ENCODE peak calls at places on chromosomes 7 and 10, in ten cellular contexts. L is Peyer's patch; Y is IMR-90; O is cardiac muscle cell; X is colonic mucosa; Z is keratinocyte; M is heart right ventricle; S is mammary epithelial cell; G is CD4-positive, alpha-beta memory T cell; H is ovary. D is an unnamed sample. For H3K36me3 and H3K4me1, the result is how much of the 10 kb centered on the place peaks cover.

GRCh38 chr7:156220078-156220605 is 407.9 kb upstream of the SHH start:
- DNase-seq in L (no peak), Y (no peak), O (no peak), X (no peak), Z (no peak), M (no peak), S (no peak), G (no peak), H (no peak), D (no peak)

GRCh38 chr10:123536176-123536845 is 129.8 kb upstream of the GPR26 start:
- DNase-seq in L (peak), Y (no peak), O (no peak), X (no peak), Z (no peak), M (no peak), S (no peak), G (no peak), H (no peak), D (no peak)

GRCh38 chr7:3911685-3912084 is 610.6 kb downstream of the SDK1 start:
- DNase-seq in L (no peak), Y (peak), O (no peak), X (no peak), Z (peak), M (no peak), S (peak), G (no peak), H (no peak), D (no peak)

GRCh38 chr7:143005632-143006260 is 21.2 kb downstream of the OR9A2 start:
- DNase-seq in L (no peak), Y (no peak), O (no peak), X (no peak), Z (no peak), M (no peak), S (no peak), G (no peak), H (no peak), D (no peak)

GRCh38 chr10:21532694-21533576 is 1.1 kb upstream of the MLLT10 start:
- DNase-seq in L (no peak), Y (no peak), O (no peak), X (no peak), Z (no peak), M (no peak), S (no peak), G (no peak), H (no peak), D (no peak)

GRCh38 chr10:24561453-24561852 is 162.2 kb downstream of the ARHGAP21 start:
- DNase-seq in L (no peak), Y (peak), O (no peak), X (no peak), Z (no peak), M (no peak), S (peak), G (no peak), H (no peak), D (no peak)

GRCh38 chr10:77661100-77661499 is 23.5 kb upstream of the KCNMA1 start:
- DNase-seq in L (no peak), Y (no peak), O (no peak), X (no peak), Z (no peak), M (no peak), S (no peak), G (no peak), H (no peak), D (no peak)

GRCh38 chr7:16918288-16918895 is 36.6 kb upstream of the AGR3 start:
- DNase-seq in L (no peak), Y (peak), O (peak), X (peak), Z (no peak), M (no peak), S (peak), G (peak), H (no peak), D (no peak)

GRCh38 chr7:34727464-34727995 is 69.5 kb downstream of the NPSR1 start:
- DNase-seq in L (no peak), Y (no peak), O (no peak), X (no peak), Z (no peak), M (no peak), S (no peak), G (no peak), H (no peak), D (no peak)

GRCh38 chr10:78365711-78366110 is 332.0 kb downstream of the RPS24 start:
- DNase-seq in L (no peak), Y (peak), O (peak), X (no peak), Z (no peak), M (no peak), S (no peak), G (no peak), H (no peak), D (no peak)

GRCh38 chr10:104303594-104304178 is 34.6 kb downstream of the ITPRIP start:
- DNase-seq in L (no peak), Y (no peak), O (no peak), X (no peak), Z (no peak), M (no peak), S (no peak), G (peak), H (no peak), D (no peak)

GRCh38 chr10:71845410-71846406 is 5.3 kb downstream of the PSAP start:
- DNase-seq in L (no peak), Y (peak), O (peak), X (no peak), Z (no peak), M (no peak), S (no peak), G (no peak), H (no peak), D (no peak)

GRCh38 chr7:108226723-108227359 is 96.7 kb upstream of the LAMB4 start:
- DNase-seq in L (no peak), Y (no peak), O (no peak), X (no peak), Z (no peak), M (no peak), S (no peak), G (no peak), H (no peak), D (no peak)

GRCh38 chr10:126935263-126935946 is 30.2 kb downstream of the DOCK1 start:
- DNase-seq in L (no peak), Y (peak), O (peak), X (no peak), Z (no peak), M (no peak), S (peak), G (no peak), H (no peak), D (no peak)

GRCh38 chr7:116505823-116506222 is 6.3 kb downstream of the CAV2 start:
- DNase-seq in L (no peak), Y (no peak), O (no peak), X (no peak), Z (no peak), M (no peak), S (no peak), G (no peak), H (no peak), D (no peak)

GRCh38 chr10:11017575-11018425 is at the start of gene CELF2:
- DNase-seq in L (peak), Y (no peak), O (peak), X (peak), Z (no peak), M (peak), S (no peak), G (peak), H (peak), D (peak)

GRCh38 chr10:113866551-113867394 is 12.3 kb downstream of the NHLRC2 start:
- DNase-seq in L (no peak), Y (no peak), O (no peak), X (no peak), Z (no peak), M (no peak), S (no peak), G (no peak), H (no peak), D (no peak)

GRCh38 chr10:71968553-71969474 is 4.6 kb downstream of the CHST3 start:
- DNase-seq in L (no peak), Y (peak), O (peak), X (no peak), Z (no peak), M (no peak), S (no peak), G (no peak), H (peak), D (no peak)

GRCh38 chr7:6432786-6433185 is 15.0 kb downstream of the DAGLB start:
- DNase-seq in L (no peak), Y (no peak), O (no peak), X (no peak), Z (no peak), M (no peak), S (no peak), G (no peak), H (no peak), D (no peak)

GRCh38 chr10:27297848-27298524 is 57.4 kb upstream of the ACBD5 start:
- DNase-seq in L (no peak), Y (no peak), O (no peak), X (no peak), Z (no peak), M (no peak), S (peak), G (no peak), H (no peak), D (no peak)

GRCh38 chr10:82378146-82378545 is 503.2 kb downstream of the NRG3 start:
- DNase-seq in L (no peak), Y (peak), O (peak), X (no peak), Z (no peak), M (peak), S (peak), G (no peak), H (no peak), D (peak)

DNA sequence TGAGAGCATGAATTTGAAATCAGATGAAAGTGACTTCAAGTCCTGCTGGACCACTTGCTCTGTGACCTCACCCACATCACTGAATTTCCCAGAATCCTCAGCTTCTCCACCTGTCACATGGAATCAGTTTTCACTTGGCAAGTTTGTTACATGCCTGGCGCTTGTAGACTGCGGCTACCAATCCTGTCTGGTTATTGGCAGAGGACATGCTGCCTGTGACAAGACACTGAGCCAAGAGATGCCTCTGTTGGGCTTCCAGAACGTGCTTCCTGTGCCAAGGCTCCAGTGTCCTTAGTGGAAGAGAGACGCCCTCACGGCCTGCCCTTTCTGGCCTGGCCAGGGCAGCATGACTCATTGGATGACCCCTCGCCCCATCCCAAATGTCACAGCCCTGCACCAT is 4.4 kb upstream of the MYL10 start:
- DNase-seq in L (no peak), Y (no peak), O (no peak), X (no peak), Z (no peak), M (no peak), S (no peak), G (no peak), H (no peak), D (no peak)
- H3K36me3 ChIP-seq in L (under half), Y (under half), O (under half), X (under half), Z (under half), M (under half), S (under half), G (under half), H (under half), D (under half)

GRCh38 chr7:1103009-1103788 is 15.3 kb downstream of the GPER1 start:
- DNase-seq in L (peak), Y (no peak), O (no peak), X (no peak), Z (no peak), M (peak), S (no peak), G (no peak), H (no peak), D (no peak)
- H3K27ac ChIP-seq in L (no peak), Y (no peak), O (no peak), X (no peak), Z (no peak), M (no peak), S (no peak), G (no peak), H (no peak), D (no peak)

GRCh38 chr10:128095753-128096469 is 30.3 kb downstream of the MKI67 start:
- DNase-seq in L (peak), Y (no peak), O (no peak), X (no peak), Z (no peak), M (no peak), S (no peak), G (no peak), H (no peak), D (no peak)

GRCh38 chr10:128098631-128099030 is 27.6 kb downstream of the MKI67 start:
- DNase-seq in L (no peak), Y (no peak), O (no peak), X (no peak), Z (no peak), M (no peak), S (no peak), G (no peak), H (no peak), D (no peak)

GRCh38 chr10:128095023-128095752 is 31.0 kb downstream of the MKI67 start:
- DNase-seq in L (peak), Y (no peak), O (no peak), X (no peak), Z (no peak), M (no peak), S (no peak), G (peak), H (no peak), D (no peak)

GRCh38 chr10:128097783-128098182 is 28.4 kb downstream of the MKI67 start:
- DNase-seq in L (no peak), Y (no peak), O (peak), X (no peak), Z (no peak), M (no peak), S (no peak), G (no peak), H (no peak), D (no peak)

GRCh38 chr10:128096486-128097199 is 29.6 kb downstream of the MKI67 start:
- DNase-seq in L (no peak), Y (no peak), O (no peak), X (no peak), Z (no peak), M (no peak), S (no peak), G (no peak), H (no peak), D (no peak)
- H3K4me1 ChIP-seq in L (under half), Y (under half), O (under half), X (under half), Z (under half), M (under half), S (under half), G (under half), H (under half), D (under half)

GRCh38 chr10:124997246-124997790 is 55.4 kb downstream of the ZRANB1 start:
- DNase-seq in L (no peak), Y (no peak), O (no peak), X (no peak), Z (no peak), M (no peak), S (no peak), G (no peak), H (no peak), D (no peak)

GRCh38 chr10:124996854-124997215 is 54.9 kb downstream of the ZRANB1 start:
- DNase-seq in L (no peak), Y (no peak), O (no peak), X (no peak), Z (no peak), M (no peak), S (no peak), G (no peak), H (no peak), D (peak)

GRCh38 chr10:124998624-124999291 is 56.8 kb downstream of the ZRANB1 start:
- DNase-seq in L (no peak), Y (no peak), O (no peak), X (peak), Z (no peak), M (no peak), S (no peak), G (no peak), H (peak), D (no peak)

GRCh38 chr10:124999433-125000365 is 57.8 kb downstream of the ZRANB1 start:
- DNase-seq in L (peak), Y (peak), O (peak), X (peak), Z (no peak), M (no peak), S (no peak), G (no peak), H (peak), D (no peak)

DNA sequence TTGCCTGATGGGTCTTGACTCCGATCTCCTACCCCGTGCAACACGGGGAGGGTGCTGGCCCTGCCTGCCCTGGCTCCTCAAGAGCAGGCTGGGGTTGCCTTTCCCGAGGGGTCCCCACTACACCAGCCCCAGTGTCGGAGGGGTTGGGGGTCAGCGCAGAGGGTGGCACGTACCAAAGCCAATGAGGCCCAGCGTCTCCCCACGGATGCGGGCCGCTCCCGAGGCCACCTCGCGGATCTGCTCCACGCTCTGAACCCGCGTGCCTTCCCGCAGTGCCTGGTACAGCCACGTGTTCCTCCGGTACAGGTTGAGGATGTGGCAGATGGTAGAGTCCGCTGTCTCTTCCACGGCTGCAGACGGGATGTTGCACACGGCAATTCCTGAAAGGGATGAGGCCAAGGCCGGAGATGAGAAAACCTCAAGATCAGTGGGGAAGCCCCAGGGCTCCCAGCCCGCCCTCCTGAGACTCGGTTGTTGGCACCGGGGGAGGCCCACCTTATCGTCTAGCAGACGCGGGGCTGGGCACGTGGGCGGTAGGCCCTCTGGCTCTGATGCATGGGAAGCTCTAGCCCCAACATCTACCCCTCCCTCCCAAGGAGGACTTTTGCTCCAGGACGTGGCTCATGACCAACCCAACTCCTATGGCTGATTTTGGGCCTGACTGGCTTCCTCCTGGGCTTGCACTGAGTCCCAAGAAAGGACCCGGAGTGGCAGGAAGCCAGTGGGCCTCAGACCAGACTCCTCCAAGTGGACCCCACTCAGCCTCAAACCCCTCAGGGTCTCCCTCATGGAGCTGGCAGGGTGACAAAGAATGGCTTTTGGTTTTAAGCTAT is 56.1 kb downstream of the ZRANB1 start:
- DNase-seq in L (no peak), Y (no peak), O (no peak), X (peak), Z (no peak), M (no peak), S (no peak), G (no peak), H (peak), D (no peak)
- H3K36me3 ChIP-seq in L (under half), Y (half or more), O (under half), X (under half), Z (half or more), M (under half), S (under half), G (under half), H (under half), D (under half)

GRCh38 chr10:62805139-62806092 is 896 bp downstream of the ADO start:
- DNase-seq in L (peak), Y (peak), O (peak), X (peak), Z (no peak), M (peak), S (peak), G (no peak), H (peak), D (peak)
- H3K27ac ChIP-seq in L (peak), Y (peak), O (peak), X (peak), Z (peak), M (peak), S (peak), G (peak), H (peak), D (peak)

DNA sequence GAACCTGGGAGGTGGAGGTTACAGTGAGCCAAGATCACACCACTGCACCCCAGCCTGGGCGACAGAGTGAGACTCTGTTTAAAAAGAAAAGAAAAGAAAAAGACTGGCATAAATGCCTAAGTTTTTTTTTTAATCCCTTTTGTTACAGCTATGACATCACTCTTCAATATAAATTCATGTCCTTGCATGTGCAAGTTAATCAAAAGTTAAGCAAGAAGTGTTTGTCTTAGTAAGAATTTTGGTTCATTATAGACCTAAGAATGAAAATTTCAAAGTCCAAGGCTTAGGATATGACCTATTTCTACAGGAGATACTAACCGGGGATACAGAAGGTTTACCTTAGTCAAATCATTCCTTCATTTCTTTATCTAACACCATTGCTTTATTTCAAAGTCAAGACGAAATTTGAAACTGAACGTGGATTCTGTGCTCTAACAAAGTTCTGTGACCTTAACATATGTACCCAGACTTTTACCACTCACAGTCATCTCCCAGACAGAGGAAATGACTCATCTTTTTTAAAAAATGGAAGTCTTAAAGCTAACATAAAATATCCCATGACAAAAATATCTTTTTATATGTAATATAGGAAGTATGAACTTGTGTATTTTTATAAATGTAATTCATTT is 29.3 kb upstream of the ITGB8 start:
- DNase-seq in L (no peak), Y (peak), O (peak), X (no peak), Z (no peak), M (no peak), S (peak), G (no peak), H (no peak), D (no peak)
- H3K4me1 ChIP-seq in L (under half), Y (under half), O (under half), X (under half), Z (under half), M (under half), S (under half), G (under half), H (under half), D (under half)

DNA sequence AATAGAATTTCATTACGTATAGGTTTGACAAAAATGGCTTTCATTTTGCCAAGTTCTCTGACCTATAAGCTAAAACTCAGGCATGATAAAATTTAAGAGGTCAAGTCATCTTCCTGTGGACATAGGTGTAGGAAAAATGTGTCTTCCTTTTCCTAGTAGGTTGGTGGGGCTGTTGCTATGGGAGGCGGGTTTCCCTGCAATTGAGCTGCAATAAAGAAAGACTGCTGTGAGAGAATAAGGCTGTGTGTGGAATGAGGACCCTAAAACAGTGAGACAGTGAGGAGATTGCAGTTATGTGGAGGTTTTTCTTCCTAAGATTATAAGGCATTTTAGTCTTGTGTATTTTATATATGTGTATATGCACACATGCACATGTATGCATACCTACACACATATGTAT is 13.0 kb upstream of the SEMA3A start:
- DNase-seq in L (no peak), Y (no peak), O (no peak), X (no peak), Z (no peak), M (no peak), S (no peak), G (no peak), H (no peak), D (no peak)
- H3K36me3 ChIP-seq in L (under half), Y (under half), O (under half), X (under half), Z (under half), M (under half), S (under half), G (under half), H (under half), D (under half)

D was measured in lung.